ENCODE peak calls at places on chromosomes 3 and 15, in five cellular contexts. B, G, Q, C and J are unnamed samples. For H3K4me1, the result is how much of the 10 kb centered on the place peaks cover.

GRCh38 chr15:69940441-69940785 is 157.3 kb downstream of the TLE3 start:
- DNase-seq in B (no peak), G (no peak), Q (no peak), C (no peak), J (no peak)

GRCh38 chr3:173799073-173799830 is 401.7 kb downstream of the NLGN1 start:
- DNase-seq in B (no peak), G (no peak), Q (no peak), C (no peak), J (no peak)

GRCh38 chr3:177377166-177377565 is 179.9 kb upstream of the TBL1XR1 start:
- DNase-seq in B (no peak), G (no peak), Q (peak), C (no peak), J (no peak)

GRCh38 chr3:156252656-156253055 is 132.3 kb downstream of the KCNAB1 start:
- DNase-seq in B (no peak), G (no peak), Q (no peak), C (no peak), J (no peak)

GRCh38 chr3:1326546-1326945 is 233.7 kb downstream of the CNTN6 start:
- DNase-seq in B (no peak), G (no peak), Q (no peak), C (no peak), J (no peak)

GRCh38 chr3:64223809-64224570 is 1.3 kb downstream of the PRICKLE2 start:
- DNase-seq in B (no peak), G (no peak), Q (no peak), C (no peak), J (no peak)

GRCh38 chr15:85837011-85837433 is 42.3 kb upstream of the KLHL25 start:
- DNase-seq in B (no peak), G (no peak), Q (peak), C (no peak), J (no peak)

GRCh38 chr15:82838096-82838735 is 28.8 kb downstream of the WHAMM start:
- DNase-seq in B (no peak), G (no peak), Q (no peak), C (no peak), J (no peak)

GRCh38 chr15:69390575-69390974 is 23.6 kb upstream of the KIF23 start:
- DNase-seq in B (no peak), G (no peak), Q (no peak), C (no peak), J (no peak)

GRCh38 chr15:36359286-36359685 is 220.1 kb upstream of the CDIN1 start:
- DNase-seq in B (no peak), G (no peak), Q (no peak), C (no peak), J (no peak)

GRCh38 chr3:14289590-14290453 is 111.2 kb downstream of the LSM3 start:
- DNase-seq in B (peak), G (no peak), Q (no peak), C (peak), J (no peak)

GRCh38 chr3:159785276-159785675 is 203.4 kb upstream of the IL12A start:
- DNase-seq in B (no peak), G (no peak), Q (no peak), C (no peak), J (no peak)

GRCh38 chr3:137692803-137693431 is 71.2 kb upstream of the SOX14 start:
- DNase-seq in B (no peak), G (no peak), Q (no peak), C (no peak), J (no peak)

GRCh38 chr15:81795899-81796298 is 249.9 kb downstream of the MEX3B start:
- DNase-seq in B (no peak), G (no peak), Q (no peak), C (no peak), J (no peak)

GRCh38 chr3:195467641-195468390 is 25.0 kb upstream of the ACAP2 start:
- DNase-seq in B (no peak), G (no peak), Q (no peak), C (no peak), J (no peak)

GRCh38 chr3:10753964-10754363 is 62.1 kb upstream of the SLC6A11 start:
- DNase-seq in B (no peak), G (peak), Q (no peak), C (peak), J (no peak)

GRCh38 chr15:74338676-74339075 is 28.8 kb downstream of the CYP11A1 start:
- DNase-seq in B (no peak), G (peak), Q (no peak), C (no peak), J (no peak)

GRCh38 chr3:194637541-194638400 is 4.6 kb upstream of the TMEM44 start:
- DNase-seq in B (no peak), G (no peak), Q (no peak), C (no peak), J (no peak)

GRCh38 chr3:13377021-13377420 is 43.1 kb downstream of the NUP210 start:
- DNase-seq in B (no peak), G (no peak), Q (no peak), C (no peak), J (no peak)

GRCh38 chr3:160950542-160950941 is 154.6 kb downstream of the B3GALNT1 start:
- DNase-seq in B (no peak), G (no peak), Q (no peak), C (no peak), J (no peak)

GRCh38 chr15:58546635-58547627 is 115.1 kb downstream of the LIPC start:
- DNase-seq in B (peak), G (peak), Q (peak), C (peak), J (no peak)

GRCh38 chr3:9730747-9731205 is 759 bp upstream of the BRPF1 start:
- DNase-seq in B (no peak), G (no peak), Q (no peak), C (no peak), J (no peak)

GRCh38 chr3:50602675-50603191 is 8.8 kb downstream of the CISH start:
- DNase-seq in B (no peak), G (no peak), Q (peak), C (peak), J (no peak)

GRCh38 chr3:113166719-113167492 is 44.5 kb upstream of the BOC start:
- DNase-seq in B (peak), G (peak), Q (no peak), C (peak), J (peak)

GRCh38 chr3:117526485-117527079 is 817.0 kb downstream of the TUSC7 start:
- DNase-seq in B (no peak), G (no peak), Q (peak), C (no peak), J (no peak)

GRCh38 chr15:99212401-99212800 is 37.0 kb downstream of the TTC23 start:
- DNase-seq in B (peak), G (no peak), Q (no peak), C (peak), J (peak)

GRCh38 chr3:157115069-157116006 is 44.6 kb downstream of the CCNL1 start:
- DNase-seq in B (peak), G (no peak), Q (no peak), C (peak), J (no peak)

GRCh38 chr3:196268270-196269163 is 19.0 kb downstream of the PCYT1A start:
- DNase-seq in B (no peak), G (no peak), Q (no peak), C (no peak), J (no peak)

GRCh38 chr3:28726840-28727239 is 378.2 kb upstream of the AZI2 start:
- DNase-seq in B (peak), G (no peak), Q (peak), C (peak), J (no peak)

GRCh38 chr3:115512565-115513410 is 110.5 kb upstream of the GAP43 start:
- DNase-seq in B (no peak), G (peak), Q (no peak), C (peak), J (no peak)

DNA sequence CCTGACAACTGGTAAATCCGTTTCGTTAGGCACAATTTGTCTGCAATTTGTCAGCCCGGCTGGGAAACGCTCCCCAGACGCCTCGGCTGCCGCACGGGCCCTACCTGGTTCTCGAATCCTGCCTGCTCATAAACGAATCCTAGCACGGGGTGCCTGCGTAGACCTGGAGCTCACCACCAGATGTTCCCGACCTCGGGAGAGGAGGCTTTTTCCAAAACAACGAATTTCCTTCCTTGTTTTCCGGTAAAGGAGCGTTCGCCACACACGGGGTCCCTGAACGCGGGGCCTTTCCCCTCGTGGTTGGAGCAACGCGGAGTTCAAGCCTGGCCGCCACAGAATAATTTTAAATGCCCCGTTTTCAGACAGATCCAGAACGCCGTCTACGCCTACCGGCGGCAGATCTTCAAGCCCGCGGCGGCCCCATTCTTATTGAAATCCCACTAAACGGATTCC is 1.1 kb downstream of the GATA2 start:
- DNase-seq in B (no peak), G (peak), Q (no peak), C (no peak), J (no peak)
- TF ChIP-seq POLR2A in B (no peak), G (no peak), Q (no peak), C (no peak), J (no peak)

GRCh38 chr3:185400866-185401265 is 37.9 kb downstream of the MAP3K13 start:
- DNase-seq in B (no peak), G (no peak), Q (no peak), C (no peak), J (no peak)
- H3K4me1 ChIP-seq in B (under half), G (under half), Q (under half), C (under half), J (under half)

GRCh38 chr15:43329960-43330779 is at the start of gene LCMT2:
- DNase-seq in B (peak), G (peak), Q (peak), C (peak), J (peak)

GRCh38 chr15:43329222-43329959 is 982 bp downstream of the LCMT2 start:
- DNase-seq in B (no peak), G (peak), Q (peak), C (no peak), J (no peak)

GRCh38 chr15:43325039-43325438 is 5.3 kb downstream of the LCMT2 start:
- DNase-seq in B (no peak), G (no peak), Q (no peak), C (no peak), J (no peak)

GRCh38 chr15:43330780-43331086 is 360 bp upstream of the LCMT2 start:
- DNase-seq in B (no peak), G (no peak), Q (no peak), C (no peak), J (no peak)
- TF ChIP-seq POLR2A in B (no peak), G (no peak), Q (no peak), C (peak), J (no peak)

GRCh38 chr3:139304383-139304782 is 39.4 kb upstream of the MRPS22 start:
- DNase-seq in B (no peak), G (no peak), Q (no peak), C (no peak), J (no peak)

GRCh38 chr3:139307601-139308146 is 36.1 kb upstream of the MRPS22 start:
- DNase-seq in B (no peak), G (no peak), Q (no peak), C (no peak), J (no peak)

GRCh38 chr3:139308156-139309017 is 35.4 kb upstream of the MRPS22 start:
- DNase-seq in B (no peak), G (no peak), Q (no peak), C (no peak), J (no peak)

GRCh38 chr3:139307072-139307491 is 36.7 kb upstream of the MRPS22 start:
- DNase-seq in B (no peak), G (no peak), Q (no peak), C (no peak), J (no peak)

DNA sequence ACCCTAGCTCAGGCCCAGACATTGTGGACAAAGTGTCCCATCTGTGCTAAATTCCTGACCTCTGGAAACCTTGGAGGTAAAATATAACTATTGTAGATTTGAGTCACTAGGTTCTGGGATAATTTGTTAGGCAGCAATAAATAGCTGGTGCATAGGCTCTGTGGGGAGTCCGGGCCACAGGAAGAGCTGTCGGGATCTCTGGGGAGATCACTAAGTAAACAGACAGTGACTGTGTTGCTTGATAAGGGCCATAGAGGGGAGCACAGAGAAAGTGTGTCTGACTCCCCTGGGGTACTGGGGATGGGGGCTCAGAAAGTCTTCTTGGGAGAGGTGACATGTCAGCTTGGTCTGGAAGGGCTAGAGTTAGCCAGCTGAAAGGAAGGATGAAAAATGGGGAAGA is 37.7 kb upstream of the MRPS22 start:
- DNase-seq in B (no peak), G (no peak), Q (no peak), C (no peak), J (no peak)
- H3K4me1 ChIP-seq in B (under half), G (under half), Q (under half), C (under half), J (under half)